ENCODE peak calls at places on chromosomes 7 and 10, in four cellular contexts. One of them, this sample, is unnamed.

GRCh38 chr7:14321947-14322346 is 332.5 kb upstream of the ETV1 start:
- DNase-seq in pancreas: peak; percentile 72
- DNase-seq in T1000: no peak
- DNase-seq in skeletal muscle cell: no peak
- DNase-seq in this sample: no peak

GRCh38 chr10:21517983-21518628 is 7.4 kb downstream of the SKIDA1 start:
- DNase-seq in pancreas: no peak
- DNase-seq in T1000: no peak
- DNase-seq in skeletal muscle cell: no peak
- DNase-seq in this sample: no peak

GRCh38 chr7:116872026-116872425 is 9.6 kb downstream of the CAPZA2 start:
- DNase-seq in pancreas: no peak
- DNase-seq in T1000: no peak
- DNase-seq in skeletal muscle cell: no peak
- DNase-seq in this sample: no peak

GRCh38 chr7:113548561-113548960 is 370.2 kb downstream of the PPP1R3A start:
- DNase-seq in pancreas: no peak
- DNase-seq in T1000: no peak
- DNase-seq in skeletal muscle cell: no peak
- DNase-seq in this sample: no peak

GRCh38 chr7:75989726-75990388 is 4.5 kb downstream of the TMEM120A start:
- DNase-seq in pancreas: no peak
- DNase-seq in T1000: no peak
- DNase-seq in skeletal muscle cell: no peak
- DNase-seq in this sample: no peak

GRCh38 chr7:33917661-33918060 is 12.3 kb downstream of the BMPER start:
- DNase-seq in pancreas: no peak
- DNase-seq in T1000: no peak
- DNase-seq in skeletal muscle cell: no peak
- DNase-seq in this sample: no peak

GRCh38 chr7:42511027-42511426 is 274.0 kb upstream of the GLI3 start:
- DNase-seq in pancreas: no peak
- DNase-seq in T1000: no peak
- DNase-seq in skeletal muscle cell: no peak
- DNase-seq in this sample: no peak

GRCh38 chr7:140390466-140391190 is 7.7 kb downstream of the SLC37A3 start:
- DNase-seq in pancreas: no peak
- DNase-seq in T1000: no peak
- DNase-seq in skeletal muscle cell: no peak
- DNase-seq in this sample: no peak

GRCh38 chr7:155711081-155711480 is 66.6 kb downstream of the RBM33 start:
- DNase-seq in pancreas: no peak
- DNase-seq in T1000: no peak
- DNase-seq in skeletal muscle cell: no peak
- DNase-seq in this sample: no peak

GRCh38 chr7:127514499-127514898 is 70.9 kb downstream of the GCC1 start:
- DNase-seq in pancreas: no peak
- DNase-seq in T1000: no peak
- DNase-seq in skeletal muscle cell: peak; percentile 10
- DNase-seq in this sample: peak; percentile 30

GRCh38 chr7:65216469-65216868 is 157.2 kb upstream of the ZNF92 start:
- DNase-seq in pancreas: peak; percentile 71
- DNase-seq in T1000: no peak
- DNase-seq in skeletal muscle cell: no peak
- DNase-seq in this sample: peak; percentile 84

GRCh38 chr10:79079490-79080355 is 11.0 kb downstream of the ZMIZ1 start:
- DNase-seq in pancreas: no peak
- DNase-seq in T1000: no peak
- DNase-seq in skeletal muscle cell: no peak
- DNase-seq in this sample: peak; percentile 76

GRCh38 chr10:28946479-28946878 is 269.2 kb downstream of the BAMBI start:
- DNase-seq in pancreas: no peak
- DNase-seq in T1000: no peak
- DNase-seq in skeletal muscle cell: peak; percentile 12
- DNase-seq in this sample: no peak

GRCh38 chr10:66940950-66941349 is 15.1 kb downstream of the LRRTM3 start:
- DNase-seq in pancreas: no peak
- DNase-seq in T1000: no peak
- DNase-seq in skeletal muscle cell: no peak
- DNase-seq in this sample: no peak

GRCh38 chr7:116571552-116571951 is 46.7 kb downstream of the CAV1 start:
- DNase-seq in pancreas: no peak
- DNase-seq in T1000: no peak
- DNase-seq in skeletal muscle cell: no peak
- DNase-seq in this sample: no peak

GRCh38 chr10:127990846-127991542 is 84.1 kb downstream of the PTPRE start:
- DNase-seq in pancreas: no peak
- DNase-seq in T1000: no peak
- DNase-seq in skeletal muscle cell: peak; percentile 24
- DNase-seq in this sample: peak; percentile 45

GRCh38 chr10:74156919-74157289 is 5.9 kb downstream of the ADK start:
- DNase-seq in pancreas: no peak
- DNase-seq in T1000: no peak
- DNase-seq in skeletal muscle cell: no peak
- DNase-seq in this sample: no peak

GRCh38 chr7:3710531-3710930 is 409.5 kb downstream of the SDK1 start:
- DNase-seq in pancreas: no peak
- DNase-seq in T1000: no peak
- DNase-seq in skeletal muscle cell: no peak
- DNase-seq in this sample: no peak

GRCh38 chr10:10891437-10891836 is 126.2 kb upstream of the CELF2 start:
- DNase-seq in pancreas: no peak
- DNase-seq in T1000: peak; percentile 91
- DNase-seq in skeletal muscle cell: peak; percentile 83
- DNase-seq in this sample: peak; percentile 78

GRCh38 chr7:67364441-67365017 is 367.9 kb downstream of the TYW1 start:
- DNase-seq in pancreas: no peak
- DNase-seq in T1000: no peak
- DNase-seq in skeletal muscle cell: no peak
- DNase-seq in this sample: no peak

GRCh38 chr10:48792121-48792520 is 107.4 kb downstream of the WDFY4 start:
- DNase-seq in pancreas: no peak
- DNase-seq in T1000: no peak
- DNase-seq in skeletal muscle cell: no peak
- DNase-seq in this sample: no peak

GRCh38 chr7:107907-108306 is 84.5 kb upstream of the FAM20C start:
- DNase-seq in pancreas: no peak
- DNase-seq in T1000: no peak
- DNase-seq in skeletal muscle cell: no peak
- DNase-seq in this sample: no peak

GRCh38 chr7:108875139-108875538 is 305.5 kb downstream of the DNAJB9 start:
- DNase-seq in pancreas: no peak
- DNase-seq in T1000: no peak
- DNase-seq in skeletal muscle cell: peak; percentile 1
- DNase-seq in this sample: no peak

GRCh38 chr10:127940866-127941640 is 34.1 kb downstream of the PTPRE start:
- DNase-seq in pancreas: no peak
- DNase-seq in T1000: no peak
- DNase-seq in skeletal muscle cell: no peak
- DNase-seq in this sample: no peak

GRCh38 chr10:122162566-122163181 is 108.4 kb upstream of the BTBD16 start:
- DNase-seq in pancreas: no peak
- DNase-seq in T1000: no peak
- DNase-seq in skeletal muscle cell: no peak
- DNase-seq in this sample: peak; percentile 62

GRCh38 chr10:132044803-132045202 is 20.9 kb upstream of the JAKMIP3 start:
- DNase-seq in pancreas: no peak
- DNase-seq in T1000: no peak
- DNase-seq in skeletal muscle cell: no peak
- DNase-seq in this sample: no peak

GRCh38 chr7:3082386-3082785 is 38.7 kb upstream of the CARD11 start:
- DNase-seq in pancreas: no peak
- DNase-seq in T1000: no peak
- DNase-seq in skeletal muscle cell: no peak
- DNase-seq in this sample: no peak